ENCODE peak calls at places on chromosome 5, in ten cellular contexts. Z, Q, I, T, H, A, C, F, E and X are unnamed samples.

GRCh38 chr5:154042751-154043150 is 4.0 kb downstream of the MFAP3 start:
- DNase-seq in Q (no peak), E (no peak), T (no peak), C (no peak), I (peak), H (no peak), Z (no peak), F (no peak), A (no peak), X (no peak)

GRCh38 chr5:11182441-11183080 is 421.5 kb upstream of the DAP start:
- DNase-seq in F (peak), Q (no peak), T (no peak), H (peak), C (peak), E (peak), Z (no peak), I (peak), A (peak), X (peak)

GRCh38 chr5:148297695-148298094 is 14.5 kb upstream of the SPINK7 start:
- DNase-seq in E (no peak), Z (no peak), Q (no peak), T (no peak), F (no peak), A (no peak), I (no peak), H (no peak), C (no peak), X (no peak)

GRCh38 chr5:27875148-27875547 is 836.8 kb upstream of the CDH9 start:
- DNase-seq in A (no peak), I (no peak), E (no peak), T (no peak), Z (no peak), F (no peak), H (no peak), Q (no peak), C (no peak), X (no peak)

GRCh38 chr5:90967443-90967842 is 408.8 kb downstream of the ADGRV1 start:
- DNase-seq in C (no peak), E (no peak), T (no peak), F (no peak), H (no peak), Q (no peak), A (no peak), I (no peak), Z (no peak), X (no peak)

GRCh38 chr5:139385061-139385889 is 2.2 kb upstream of the SLC23A1 start:
- DNase-seq in E (no peak), I (peak), Z (no peak), C (no peak), T (no peak), H (peak), F (no peak), Q (no peak), A (no peak), X (no peak)

GRCh38 chr5:44945743-44946142 is 137.0 kb downstream of the MRPS30 start:
- DNase-seq in F (no peak), C (no peak), A (no peak), H (no peak), E (no peak), I (no peak), T (no peak), Z (no peak), Q (no peak), X (no peak)

GRCh38 chr5:54357371-54358058 is 47.1 kb upstream of the ARL15 start:
- DNase-seq in H (peak), Z (no peak), F (no peak), A (no peak), E (peak), C (no peak), Q (no peak), T (no peak), I (peak), X (peak)

GRCh38 chr5:36670548-36670947 is 64.1 kb downstream of the SLC1A3 start:
- DNase-seq in F (no peak), H (no peak), A (peak), Q (no peak), Z (no peak), C (no peak), T (no peak), I (no peak), E (no peak), X (no peak)

GRCh38 chr5:150217041-150217440 is 27.2 kb downstream of the SLC6A7 start:
- DNase-seq in H (no peak), T (no peak), A (no peak), E (no peak), F (no peak), C (peak), Z (no peak), I (no peak), Q (no peak), X (no peak)

GRCh38 chr5:132472431-132472830 is 18.1 kb downstream of the IRF1 start:
- DNase-seq in I (no peak), C (no peak), F (no peak), Z (no peak), E (no peak), A (no peak), T (no peak), Q (no peak), H (no peak), X (no peak)

GRCh38 chr5:146529984-146530383 is 14.0 kb upstream of the GPR151 start:
- DNase-seq in Q (no peak), A (no peak), E (no peak), C (no peak), Z (no peak), T (no peak), H (no peak), F (no peak), I (no peak), X (no peak)

GRCh38 chr5:110309222-110309621 is 417.2 kb downstream of the TMEM232 start:
- DNase-seq in A (no peak), Z (no peak), T (no peak), E (no peak), I (no peak), H (no peak), Q (no peak), C (no peak), F (no peak), X (no peak)